ENCODE peak calls at places on chromosomes 6 and 20, in nine cellular contexts. J, K, Q, I, R, B, X, C and O are unnamed samples.

GRCh38 chr20:50312682-50313187 is 122.1 kb downstream of the CEBPB start:
- DNase-seq in C (peak; percentile 91), B (no peak), J (no peak), R (peak; percentile 56), Q (peak; percentile 92), K (no peak), I (peak; percentile 84), X (no peak), O (no peak)

GRCh38 chr6:47188588-47189021 is 121.1 kb downstream of the TNFRSF21 start:
- DNase-seq in J (no peak), I (no peak), X (no peak), C (no peak), R (peak; percentile 67), K (no peak), B (peak; percentile 69), Q (peak; percentile 75), O (no peak)

GRCh38 chr20:36093025-36093803 is 61.3 kb upstream of the EPB41L1 start:
- DNase-seq in I (peak; percentile 72), J (peak; percentile 11), C (peak; percentile 70), Q (peak; percentile 39), X (no peak), R (peak; percentile 23), K (no peak), B (peak; percentile 20), O (peak; percentile 51)

GRCh38 chr6:79878142-79878748 is 69.1 kb downstream of the ELOVL4 start:
- DNase-seq in X (no peak), C (no peak), R (no peak), Q (no peak), J (no peak), K (no peak), I (no peak), B (no peak), O (no peak)

GRCh38 chr6:79604583-79605037 is 26.5 kb upstream of the SH3BGRL2 start:
- DNase-seq in I (no peak), X (peak; percentile 2), R (no peak), J (no peak), B (peak; percentile 63), C (no peak), K (no peak), Q (peak; percentile 69), O (no peak)

GRCh38 chr6:82525775-82526515 is 162.3 kb downstream of the TPBG start:
- DNase-seq in B (no peak), R (no peak), X (no peak), K (no peak), Q (no peak), I (no peak), C (no peak), J (no peak), O (no peak)

GRCh38 chr20:41095110-41095969 is 42.0 kb upstream of the PLCG1 start:
- DNase-seq in B (peak; percentile 46), Q (peak; percentile 68), X (peak; percentile 53), R (peak; percentile 43), K (peak; percentile 29), C (peak; percentile 82), J (peak; percentile 78), I (peak; percentile 63), O (peak; percentile 17)

GRCh38 chr20:32141465-32141980 is 32.0 kb downstream of the TM9SF4 start:
- DNase-seq in B (no peak), J (no peak), I (no peak), R (no peak), C (peak; percentile 40), K (no peak), X (no peak), Q (no peak), O (no peak)

GRCh38 chr20:53154540-53154939 is 182.4 kb downstream of the TSHZ2 start:
- DNase-seq in X (no peak), K (no peak), R (no peak), B (no peak), Q (no peak), C (no peak), I (no peak), J (no peak), O (no peak)

GRCh38 chr6:33590531-33591198 is 10.6 kb upstream of the BAK1 start:
- DNase-seq in R (peak; percentile 22), C (no peak), J (no peak), Q (peak; percentile 19), X (peak; percentile 33), I (no peak), K (no peak), B (peak; percentile 78), O (no peak)

GRCh38 chr6:401994-402640 is 10.6 kb downstream of the IRF4 start:
- DNase-seq in I (no peak), K (no peak), B (no peak), R (no peak), C (no peak), X (no peak), J (no peak), Q (no peak), O (no peak)

GRCh38 chr20:21048841-21049273 is 57.3 kb downstream of the LINC00237 start:
- DNase-seq in B (peak; percentile 48), R (no peak), Q (peak; percentile 33), X (peak; percentile 69), J (peak; percentile 46), I (peak; percentile 55), K (peak; percentile 6), C (no peak), O (no peak)